ENCODE peak calls at places on chromosomes 7 and 10, in six cellular contexts. B is AG10803, O is fibroblast of lung, C is gastrocnemius medialis, V is lower leg skin, N is left ventricle myocardium inferior. S is an unnamed sample.

GRCh38 chr10:95441547-95441923 is 119.6 kb downstream of the SORBS1 start:
- DNase-seq in V (no peak), B (no peak), C (no peak), O (no peak), N (no peak), S (no peak)

GRCh38 chr10:123526356-123527079 is 139.6 kb upstream of the GPR26 start:
- DNase-seq in C (no peak), O (no peak), V (no peak), N (no peak), B (no peak), S (no peak)

GRCh38 chr10:114402871-114403544 is 1.3 kb downstream of the AFAP1L2 start:
- DNase-seq in B (no peak), C (no peak), N (no peak), O (peak), V (no peak), S (no peak)

GRCh38 chr10:132517951-132518521 is 19.6 kb upstream of the INPP5A start:
- DNase-seq in O (no peak), C (no peak), B (no peak), V (no peak), N (no peak), S (no peak)

GRCh38 chr10:75024971-75025523 is 86.4 kb upstream of the SAMD8 start:
- DNase-seq in N (no peak), C (no peak), O (no peak), B (no peak), V (no peak), S (no peak)

GRCh38 chr7:124799448-124799847 is 33.9 kb upstream of the GPR37 start:
- DNase-seq in B (no peak), O (no peak), V (no peak), N (no peak), C (no peak), S (no peak)

GRCh38 chr10:106251573-106251972 is 912.9 kb downstream of the SORCS1 start:
- DNase-seq in B (no peak), C (no peak), N (no peak), V (no peak), O (no peak), S (no peak)

GRCh38 chr7:82105463-82105862 is 335.6 kb upstream of the HGF start:
- DNase-seq in B (peak), C (no peak), N (no peak), O (peak), V (no peak), S (no peak)

GRCh38 chr10:108490931-108491330 is 1326.4 kb upstream of the SORCS1 start:
- DNase-seq in V (no peak), C (no peak), O (no peak), B (peak), N (no peak), S (no peak)

GRCh38 chr10:103888113-103888841 is 29.7 kb downstream of the STN1 start:
- DNase-seq in C (peak), N (peak), V (peak), B (peak), O (peak), S (no peak)

GRCh38 chr7:123749537-123749857 is 694 bp upstream of the WASL start:
- DNase-seq in C (peak), B (peak), N (no peak), V (peak), O (no peak), S (no peak)

GRCh38 chr10:81920213-81920829 is 45.3 kb downstream of the NRG3 start:
- DNase-seq in N (no peak), O (no peak), V (no peak), C (no peak), B (no peak), S (no peak)

GRCh38 chr10:130453721-130454542 is 317.7 kb downstream of the GLRX3 start:
- DNase-seq in N (no peak), V (no peak), O (no peak), B (no peak), C (no peak), S (no peak)

GRCh38 chr10:123462760-123463159 is 203.4 kb upstream of the GPR26 start:
- DNase-seq in O (no peak), B (no peak), C (no peak), N (no peak), V (no peak), S (no peak)

GRCh38 chr7:2036786-2037185 is 196.0 kb downstream of the MAD1L1 start:
- DNase-seq in B (no peak), C (no peak), N (peak), V (no peak), O (no peak), S (no peak)

GRCh38 chr7:22113041-22113440 is 167.3 kb upstream of the CDCA7L start:
- DNase-seq in N (no peak), V (no peak), C (no peak), B (no peak), O (no peak), S (no peak)

GRCh38 chr7:34838329-34838728 is 180.3 kb downstream of the NPSR1 start:
- DNase-seq in N (no peak), V (no peak), B (no peak), O (peak), C (no peak), S (no peak)

GRCh38 chr7:33446551-33446950 is 317.2 kb downstream of the BBS9 start:
- DNase-seq in B (no peak), C (no peak), V (no peak), O (peak), N (no peak), S (no peak)

GRCh38 chr7:115183431-115184057 is 261.6 kb downstream of the MDFIC start:
- DNase-seq in B (no peak), O (peak), N (no peak), V (no peak), C (no peak), S (no peak)

GRCh38 chr7:25619963-25620799 is 391.9 kb upstream of the NPVF start:
- DNase-seq in V (peak), B (no peak), N (peak), C (peak), O (no peak), S (no peak)

GRCh38 chr10:33801705-33802104 is 467.2 kb upstream of the NRP1 start:
- DNase-seq in C (peak), V (no peak), N (no peak), O (peak), B (no peak), S (no peak)

GRCh38 chr10:110260746-110261477 is 43.8 kb downstream of the SMNDC1 start:
- DNase-seq in V (no peak), N (no peak), O (peak), C (no peak), B (peak), S (no peak)

GRCh38 chr7:84264341-84264740 is 69.8 kb upstream of the SEMA3A start:
- DNase-seq in O (peak), V (no peak), B (peak), C (no peak), N (no peak), S (no peak)

GRCh38 chr7:152177696-152178404 is 152.4 kb downstream of the GALNT11 start:
- DNase-seq in B (no peak), N (no peak), C (no peak), V (no peak), O (peak), S (no peak)

DNA sequence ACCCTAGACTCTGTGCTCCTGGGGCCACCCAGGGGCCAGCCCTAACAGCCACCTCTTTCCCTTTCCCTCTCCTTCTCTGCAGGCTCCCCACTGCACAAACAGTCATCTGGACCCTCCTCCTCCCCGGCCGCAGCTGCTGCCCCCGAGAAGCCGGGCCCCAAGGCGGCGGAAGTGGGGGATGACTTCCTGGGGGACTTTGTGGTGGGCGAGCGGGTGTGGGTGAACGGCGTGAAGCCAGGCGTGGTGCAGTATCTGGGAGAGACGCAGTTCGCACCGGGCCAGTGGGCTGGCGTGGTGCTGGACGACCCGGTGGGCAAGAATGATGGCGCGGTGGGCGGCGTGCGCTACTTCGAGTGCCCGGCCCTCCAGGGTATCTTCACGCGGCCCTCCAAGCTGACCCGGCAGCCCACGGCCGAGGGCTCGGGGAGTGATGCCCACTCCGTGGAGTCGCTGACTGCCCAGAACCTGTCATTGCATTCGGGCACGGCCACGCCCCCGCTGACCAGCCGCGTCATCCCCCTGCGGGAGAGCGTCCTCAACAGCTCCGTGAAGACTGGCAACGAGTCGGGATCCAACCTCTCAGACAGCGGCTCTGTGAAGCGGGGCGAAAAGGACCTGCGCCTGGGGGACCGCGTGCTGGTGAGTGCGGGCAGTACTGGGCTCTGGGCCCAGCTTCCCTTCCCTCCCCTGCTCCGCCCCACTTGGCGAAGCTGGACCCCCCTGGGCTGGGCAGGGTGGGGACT is 49.3 kb downstream of the CLIP2 start:
- DNase-seq in O (no peak), N (no peak), V (no peak), C (no peak), B (no peak), S (no peak)
- H3K4me3 ChIP-seq in O (no peak), N (no peak), V (no peak), C (no peak), B (no peak), S (no peak)

DNA sequence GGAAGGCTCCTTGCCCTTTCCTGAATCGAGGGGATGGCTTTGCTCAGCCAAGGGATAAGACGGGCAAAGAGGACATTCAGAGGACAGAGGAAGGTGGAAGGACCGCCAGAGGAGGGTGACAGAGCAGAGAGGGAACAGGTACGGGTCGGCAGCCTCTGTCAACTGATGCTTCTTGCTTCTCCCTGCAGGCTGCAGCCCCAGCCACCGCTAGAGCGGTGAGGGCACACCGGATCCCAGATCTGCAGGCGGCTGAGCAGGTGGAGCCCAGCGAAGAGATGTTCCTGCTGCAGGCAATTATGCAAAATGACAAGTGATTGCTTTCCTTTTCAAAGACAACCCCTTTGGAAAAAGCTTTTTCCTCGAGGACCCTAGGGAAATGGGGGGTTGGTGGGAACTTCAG is 181.9 kb upstream of the ANKRD30A start:
- DNase-seq in N (no peak), O (no peak), C (no peak), B (no peak), V (no peak), S (no peak)
- H3K4me3 ChIP-seq in N (no peak), O (no peak), C (no peak), B (no peak), V (no peak), S (no peak)

GRCh38 chr7:3087243-3087642 is 43.6 kb upstream of the CARD11 start:
- DNase-seq in V (no peak), B (no peak), C (no peak), N (no peak), O (peak), S (no peak)

GRCh38 chr7:3092468-3092867 is 48.8 kb upstream of the CARD11 start:
- DNase-seq in V (peak), C (peak), O (no peak), B (no peak), N (peak), S (peak)

GRCh38 chr7:3095046-3095445 is 51.4 kb upstream of the CARD11 start:
- DNase-seq in B (no peak), O (no peak), C (peak), N (no peak), V (peak), S (peak)

GRCh38 chr7:3089493-3089892 is 45.8 kb upstream of the CARD11 start:
- DNase-seq in V (no peak), B (no peak), C (no peak), O (peak), N (no peak), S (no peak)

GRCh38 chr7:3091631-3092030 is 48.0 kb upstream of the CARD11 start:
- DNase-seq in C (no peak), B (no peak), V (no peak), O (no peak), N (no peak), S (no peak)
- H3K4me3 ChIP-seq in C (no peak), B (no peak), V (no peak), O (no peak), N (no peak), S (no peak)

DNA sequence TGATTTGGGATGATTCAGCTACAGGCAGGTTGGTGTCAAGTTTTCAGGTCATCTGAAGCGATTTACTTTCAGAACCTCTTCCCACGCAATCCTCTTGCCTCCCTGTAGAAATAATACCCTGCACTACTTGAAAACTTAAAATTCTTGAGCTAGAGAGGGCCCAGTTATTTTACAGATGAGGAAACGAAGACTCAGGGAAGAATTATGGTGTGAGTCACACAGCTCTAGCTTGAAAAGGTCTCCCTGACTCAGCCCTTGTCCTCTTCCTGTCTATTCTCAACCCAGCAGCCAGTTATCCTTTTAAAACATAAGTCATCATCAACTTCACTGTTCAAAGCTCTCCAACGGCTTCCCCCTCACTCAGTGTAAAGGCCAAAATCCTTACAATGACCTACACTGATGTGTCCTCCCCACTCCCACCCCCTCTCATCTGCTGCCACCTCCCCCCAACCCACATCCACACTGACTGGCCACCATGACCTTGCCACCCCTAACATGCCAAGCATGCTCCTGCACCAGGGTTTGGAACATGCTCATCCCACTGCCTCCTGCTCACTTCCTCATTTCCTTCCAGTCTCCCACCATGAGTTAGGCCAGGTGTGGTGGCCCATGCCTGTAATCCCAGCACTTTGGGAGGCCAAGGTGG is 3.4 kb downstream of the DNMBP start:
- DNase-seq in V (peak), B (peak), O (peak), C (no peak), N (no peak), S (no peak)
- H3K4me3 ChIP-seq in V (no peak), B (peak), O (peak), C (no peak), N (peak), S (no peak)

GRCh38 chr7:36017111-36017510 is 135.9 kb upstream of the EEPD1 start:
- DNase-seq in O (no peak), B (no peak), C (no peak), V (no peak), N (no peak), S (no peak)
- H3K4me3 ChIP-seq in O (no peak), B (no peak), C (no peak), V (no peak), N (no peak), S (no peak)

GRCh38 chr7:44962483-44963251 is 16.1 kb downstream of the MYO1G start:
- DNase-seq in N (no peak), C (no peak), V (no peak), O (peak), B (no peak), S (no peak)
- H3K4me3 ChIP-seq in N (peak), C (peak), V (no peak), O (peak), B (peak), S (no peak)

GRCh38 chr7:19709249-19709578 is 377 bp upstream of the POLR1F start:
- DNase-seq in C (no peak), B (no peak), O (no peak), N (no peak), V (no peak), S (no peak)
- H3K4me3 ChIP-seq in C (peak), B (no peak), O (no peak), N (peak), V (no peak), S (peak)

GRCh38 chr10:8057636-8058273 is 3.3 kb downstream of the GATA3 start:
- DNase-seq in N (no peak), O (no peak), V (no peak), B (no peak), C (no peak), S (no peak)
- H3K4me3 ChIP-seq in N (peak), O (no peak), V (peak), B (no peak), C (no peak), S (peak)

GRCh38 chr7:131103997-131104396 is 223.7 kb upstream of the MKLN1 start:
- DNase-seq in C (no peak), B (peak), V (no peak), N (no peak), O (peak), S (no peak)
- H3K4me3 ChIP-seq in C (peak), B (peak), V (no peak), N (peak), O (peak), S (peak)

GRCh38 chr7:120852700-120853099 is 5.2 kb downstream of the TSPAN12 start:
- DNase-seq in C (no peak), O (no peak), V (no peak), N (no peak), B (no peak), S (no peak)

GRCh38 chr7:120856621-120857352 is 1.2 kb downstream of the TSPAN12 start:
- DNase-seq in O (peak), B (peak), C (no peak), N (peak), V (no peak), S (no peak)

GRCh38 chr7:120857558-120858298 is at the start of gene TSPAN12:
- DNase-seq in O (peak), V (peak), B (peak), N (peak), C (peak), S (no peak)

GRCh38 chr7:120858299-120858636 is 324 bp upstream of the TSPAN12 start:
- DNase-seq in B (no peak), O (no peak), V (no peak), C (no peak), N (no peak), S (no peak)

GRCh38 chr7:120856198-120856597 is 1.7 kb downstream of the TSPAN12 start:
- DNase-seq in N (no peak), V (no peak), C (no peak), B (no peak), O (no peak), S (no peak)
- H3K4me3 ChIP-seq in N (peak), V (no peak), C (peak), B (no peak), O (no peak), S (no peak)

S was measured in effector memory CD4-positive, alpha-beta T cell.